ENCODE peak calls at places on chromosomes 13 and 19, in ten cellular contexts. L is mammary epithelial cell; D is heart right ventricle; O is HCT116; T is tibial artery; C is A673; U is colonic mucosa; M is CD8-positive, alpha-beta T cell; A is neural progenitor cell; H is adrenal gland. G is an unnamed sample.

GRCh38 chr19:8150998-8151397 is 1.6 kb upstream of the FBN3 start:
- DNase-seq in H (no peak), D (no peak), L (no peak), T (no peak), U (no peak), M (no peak), O (no peak), A (no peak), C (no peak), G (no peak)

GRCh38 chr13:66348745-66349720 is 881.1 kb downstream of the PCDH9 start:
- DNase-seq in D (peak; percentile 6), L (no peak), O (no peak), U (no peak), H (no peak), M (no peak), C (no peak), A (no peak), T (no peak), G (no peak)

GRCh38 chr19:35328851-35329285 is at the start of gene CD22:
- DNase-seq in O (no peak), H (no peak), T (no peak), D (no peak), L (no peak), C (no peak), A (no peak), M (no peak), U (no peak), G (no peak)

GRCh38 chr13:72970956-72971355 is 87.8 kb upstream of the KLF5 start:
- DNase-seq in M (no peak), L (peak; percentile 14), D (no peak), A (no peak), C (peak; percentile 75), H (no peak), O (no peak), T (no peak), U (no peak), G (no peak)

GRCh38 chr13:42420304-42420703 is 148.4 kb downstream of the AKAP11 start:
- DNase-seq in H (no peak), M (no peak), O (no peak), U (no peak), T (no peak), C (no peak), A (no peak), L (no peak), D (no peak), G (no peak)

GRCh38 chr19:48569814-48570213 is 17.8 kb downstream of the SULT2B1 start:
- DNase-seq in H (no peak), U (no peak), O (no peak), A (peak; percentile 56), C (peak; percentile 30), L (no peak), D (no peak), M (no peak), T (peak; percentile 23), G (no peak)

GRCh38 chr19:44592451-44592890 is 20.9 kb upstream of the IGSF23 start:
- DNase-seq in H (peak; percentile 58), O (no peak), T (no peak), M (no peak), A (no peak), U (no peak), C (no peak), L (no peak), D (peak; percentile 39), G (no peak)

GRCh38 chr19:17680235-17680722 is 7.9 kb downstream of the UNC13A start:
- DNase-seq in O (peak; percentile 50), A (peak; percentile 67), L (peak; percentile 37), U (peak; percentile 24), M (peak; percentile 57), D (peak; percentile 88), T (peak; percentile 82), H (peak; percentile 93), C (peak; percentile 26), G (no peak)

GRCh38 chr13:48295271-48295670 is 8.3 kb upstream of the RB1 start:
- DNase-seq in L (no peak), U (no peak), M (no peak), A (no peak), T (no peak), D (no peak), H (no peak), C (no peak), O (no peak), G (no peak)

GRCh38 chr13:104648291-104648690 is 1582.1 kb upstream of the SLC10A2 start:
- DNase-seq in T (no peak), M (no peak), L (no peak), C (no peak), U (no peak), D (no peak), A (no peak), O (no peak), H (no peak), G (no peak)

GRCh38 chr19:44814517-44814916 is 5.6 kb downstream of the BCAM start:
- DNase-seq in O (no peak), H (no peak), D (no peak), C (no peak), L (no peak), T (no peak), U (no peak), M (no peak), A (no peak), G (no peak)

GRCh38 chr19:13644648-13645047 is 119.7 kb upstream of the MRI1 start:
- DNase-seq in L (no peak), T (no peak), M (no peak), U (no peak), O (no peak), C (no peak), D (no peak), H (no peak), A (no peak), G (no peak)

GRCh38 chr13:38862443-38862842 is 128.2 kb downstream of the STOML3 start:
- DNase-seq in D (no peak), O (no peak), T (no peak), L (no peak), C (no peak), A (no peak), H (no peak), M (no peak), U (no peak), G (no peak)

DNA sequence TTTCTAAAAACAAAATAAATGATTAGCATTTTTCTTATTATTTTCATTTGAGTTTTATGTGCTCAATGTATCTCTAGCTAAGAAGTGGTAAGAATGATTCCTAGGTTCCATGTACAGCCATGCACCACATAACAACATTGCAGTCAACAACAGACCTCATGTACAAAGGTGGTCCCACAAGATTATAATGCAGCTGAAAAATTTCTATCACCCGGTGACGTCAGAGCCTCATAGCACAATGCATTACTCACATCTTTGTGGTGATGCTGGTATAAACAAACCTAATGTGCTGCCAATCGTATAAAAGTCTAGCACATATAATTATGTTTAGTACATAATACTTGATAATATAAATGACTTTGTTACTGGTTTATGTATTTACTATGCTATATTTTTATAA is 120.5 kb downstream of the SLC7A1 start:
- DNase-seq in M (no peak), D (no peak), O (no peak), L (no peak), C (no peak), A (no peak), H (no peak), U (no peak), T (no peak), G (no peak)
- TF ChIP-seq CTCF in M (no peak), D (no peak), O (no peak), L (no peak), C (no peak), A (no peak), H (no peak), U (no peak), T (no peak), G (no peak)

GRCh38 chr19:1847684-1848398 is 442 bp downstream of the REXO1 start:
- DNase-seq in M (no peak), C (peak; percentile 38), T (no peak), U (peak; percentile 63), D (no peak), A (peak; percentile 72), L (peak; percentile 54), H (no peak), O (no peak), G (no peak)

GRCh38 chr19:1847348-1847683 is 967 bp downstream of the REXO1 start:
- DNase-seq in M (no peak), T (no peak), L (no peak), C (no peak), H (no peak), A (no peak), D (no peak), U (no peak), O (no peak), G (no peak)

GRCh38 chr19:1849132-1849474 is 820 bp upstream of the REXO1 start:
- DNase-seq in O (no peak), D (no peak), C (no peak), U (no peak), H (no peak), A (no peak), L (no peak), T (no peak), M (no peak), G (no peak)

GRCh38 chr19:1849999-1850398 is 1.7 kb upstream of the REXO1 start:
- DNase-seq in T (no peak), A (no peak), U (no peak), D (no peak), C (no peak), O (no peak), H (no peak), L (no peak), M (no peak), G (no peak)

DNA sequence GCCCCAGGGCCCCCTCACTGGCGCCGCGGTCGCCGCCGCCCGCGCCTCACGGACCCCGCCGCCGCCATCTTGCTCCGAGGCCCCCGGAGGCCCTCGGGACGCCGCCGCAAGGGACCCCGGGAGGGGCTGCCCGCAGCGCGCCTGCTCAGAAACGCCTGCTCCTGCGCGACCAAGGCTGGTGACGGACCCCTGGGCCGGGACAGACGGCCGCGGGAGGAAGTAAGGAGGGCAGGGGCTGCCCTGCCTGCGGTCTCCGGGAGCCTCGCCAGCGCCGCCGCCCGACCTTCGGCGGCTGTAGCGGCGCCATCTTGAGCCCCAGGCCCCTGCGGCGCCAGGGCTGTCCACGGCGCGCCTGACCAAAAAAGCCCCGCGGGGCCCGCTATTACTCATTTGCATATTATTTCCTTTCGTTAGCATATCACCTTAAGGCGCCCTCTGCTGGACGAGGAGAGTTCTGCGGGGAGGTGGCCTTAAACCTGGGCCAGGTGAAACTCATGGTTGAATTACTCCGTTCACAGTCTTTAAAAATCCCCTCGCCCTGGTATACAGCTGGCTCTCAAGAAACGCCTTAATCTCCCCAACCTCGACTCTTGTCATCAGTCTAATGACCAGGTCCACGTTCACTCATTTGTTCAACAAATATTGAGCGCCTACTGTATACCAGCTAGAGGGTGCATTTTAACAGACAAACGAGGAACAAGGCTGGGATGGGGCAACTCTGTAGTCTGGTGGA is at the start of gene REXO1:
- DNase-seq in O (peak; percentile 88), A (peak; percentile 95), M (peak; percentile 99), C (peak; percentile 97), H (peak; percentile 98), D (peak; percentile 96), L (peak; percentile 94), U (peak; percentile 99), T (peak; percentile 92), G (peak; percentile 86)
- H3K4me1 ChIP-seq in O (peaks cover 46% of the 10 kb centered on the region), A (peaks cover 11% of the 10 kb centered on the region), M (peaks cover 72% of the 10 kb centered on the region), C (peaks cover 36% of the 10 kb centered on the region), H (peaks cover 30% of the 10 kb centered on the region), D (peaks cover 64% of the 10 kb centered on the region), L (peaks cover 47% of the 10 kb centered on the region), U (peaks cover 15% of the 10 kb centered on the region), T (peaks cover 44% of the 10 kb centered on the region), G (no peaks in the 10 kb centered on the region)

GRCh38 chr19:28915737-28916460 is 297.1 kb downstream of the UQCRFS1 start:
- DNase-seq in A (no peak), L (no peak), O (no peak), H (no peak), T (no peak), M (no peak), C (no peak), D (no peak), U (no peak), G (no peak)
- H3K27me3 ChIP-seq in A (no peaks in the 10 kb centered on the region), L (no peaks in the 10 kb centered on the region), O (no peaks in the 10 kb centered on the region), H (no peaks in the 10 kb centered on the region), T (no peaks in the 10 kb centered on the region), M (no peaks in the 10 kb centered on the region), C (no peaks in the 10 kb centered on the region), D (peaks cover 13% of the 10 kb centered on the region), U (no peaks in the 10 kb centered on the region), G (peaks cover 3% of the 10 kb centered on the region)

GRCh38 chr19:4343056-4343844 is at the start of gene MPND:
- DNase-seq in U (peak; percentile 97), D (peak; percentile 94), M (peak; percentile 93), L (peak; percentile 87), C (peak; percentile 93), A (peak; percentile 96), H (peak; percentile 93), O (peak; percentile 50), T (peak; percentile 92), G (peak; percentile 87)
- TF ChIP-seq CTCF in U (no peak), D (peak; percentile 28), M (no peak), L (peak; percentile 38), C (peak; percentile 39), A (peak; percentile 45), H (peak; percentile 12), O (no peak), T (peak; percentile 9), G (no peak)

G was measured in RWPE2.